ENCODE peak calls at places on chromosomes 2 and 18, in six cellular contexts. Z, B, N, P, U and S are unnamed samples.

GRCh38 chr2:47034973-47035609 is 119.5 kb upstream of the MCFD2 start:
- ATAC-seq in Z (no peak), B (peak), N (peak), P (peak), U (peak), S (no peak)

GRCh38 chr2:68135448-68136320 is 22.0 kb upstream of the PNO1 start:
- ATAC-seq in Z (no peak), B (no peak), N (no peak), P (no peak), U (no peak), S (no peak)

GRCh38 chr2:106138904-106139574 is 55.1 kb downstream of the UXS1 start:
- ATAC-seq in Z (peak), B (peak), N (peak), P (peak), U (no peak), S (peak)

GRCh38 chr2:39217192-39217550 is 26.6 kb downstream of the CDKL4 start:
- ATAC-seq in Z (no peak), B (no peak), N (no peak), P (no peak), U (no peak), S (no peak)

GRCh38 chr18:54882318-54882717 is 54.0 kb downstream of the RAB27B start:
- ATAC-seq in Z (no peak), B (no peak), N (no peak), P (no peak), U (no peak), S (no peak)

GRCh38 chr2:95030496-95030895 is 5.0 kb downstream of the MAL start:
- ATAC-seq in Z (no peak), B (no peak), N (no peak), P (no peak), U (no peak), S (no peak)

GRCh38 chr2:218329027-218329825 is 27.4 kb upstream of the CATIP start:
- ATAC-seq in Z (no peak), B (no peak), N (peak), P (no peak), U (no peak), S (no peak)

GRCh38 chr2:14608245-14608644 is 24.3 kb upstream of the LRATD1 start:
- ATAC-seq in Z (no peak), B (no peak), N (no peak), P (no peak), U (no peak), S (no peak)